ENCODE peak calls at places on chromosomes 6 and 20, in eight cellular contexts. N, H, Y, F, C, Z, S and U are unnamed samples.

GRCh38 chr6:29764422-29765196 is 41.4 kb downstream of the HLA-F start:
- DNase-seq in N (peak), H (no peak), Y (no peak), F (no peak), C (no peak), Z (no peak), S (no peak), U (no peak)

GRCh38 chr6:90544085-90544484 is 42.8 kb downstream of the MAP3K7 start:
- DNase-seq in N (no peak), H (no peak), Y (no peak), F (no peak), C (no peak), Z (no peak), S (no peak), U (no peak)

GRCh38 chr20:7497985-7498384 is 442.3 kb downstream of the HAO1 start:
- DNase-seq in N (peak), H (no peak), Y (no peak), F (no peak), C (no peak), Z (no peak), S (no peak), U (no peak)

GRCh38 chr6:145508107-145508506 is 227.2 kb downstream of the EPM2A start:
- DNase-seq in N (peak), H (no peak), Y (no peak), F (peak), C (no peak), Z (no peak), S (no peak), U (no peak)

GRCh38 chr6:25202505-25202904 is 76.7 kb upstream of the CARMIL1 start:
- DNase-seq in N (peak), H (no peak), Y (peak), F (no peak), C (no peak), Z (no peak), S (no peak), U (no peak)

GRCh38 chr6:72522735-72523141 is 99.1 kb upstream of the KCNQ5 start:
- DNase-seq in N (peak), H (no peak), Y (no peak), F (peak), C (no peak), Z (no peak), S (no peak), U (peak)

GRCh38 chr6:34839696-34840352 is 47.9 kb downstream of the BLTP3A start:
- DNase-seq in N (no peak), H (no peak), Y (peak), F (no peak), C (no peak), Z (no peak), S (no peak), U (no peak)

GRCh38 chr6:125953502-125953875 is 3.1 kb upstream of the HINT3 start:
- DNase-seq in N (peak), H (peak), Y (no peak), F (peak), C (no peak), Z (no peak), S (no peak), U (peak)

GRCh38 chr6:77561768-77562314 is 91.0 kb upstream of the MEI4 start:
- DNase-seq in N (no peak), H (no peak), Y (no peak), F (no peak), C (no peak), Z (no peak), S (no peak), U (no peak)

GRCh38 chr6:110422444-110422822 is 7.1 kb upstream of the DDO start:
- DNase-seq in N (no peak), H (no peak), Y (no peak), F (no peak), C (no peak), Z (no peak), S (no peak), U (no peak)

GRCh38 chr20:36919715-36920333 is 31.7 kb downstream of the SAMHD1 start:
- DNase-seq in N (peak), H (no peak), Y (peak), F (peak), C (no peak), Z (no peak), S (no peak), U (no peak)

GRCh38 chr6:133814235-133814634 is 74.7 kb upstream of the TCF21 start:
- DNase-seq in N (no peak), H (no peak), Y (peak), F (no peak), C (no peak), Z (no peak), S (no peak), U (no peak)

GRCh38 chr6:134826889-134827737 is 122.8 kb downstream of the ALDH8A1 start:
- DNase-seq in N (peak), H (peak), Y (peak), F (no peak), C (no peak), Z (peak), S (peak), U (no peak)

GRCh38 chr20:62516345-62516744 is 40.5 kb upstream of the GATA5 start:
- DNase-seq in N (peak), H (peak), Y (no peak), F (peak), C (no peak), Z (no peak), S (no peak), U (no peak)

GRCh38 chr20:17502105-17502504 is 29.1 kb downstream of the BFSP1 start:
- DNase-seq in N (no peak), H (no peak), Y (no peak), F (peak), C (no peak), Z (no peak), S (no peak), U (no peak)

GRCh38 chr20:49320460-49320859 is 42.6 kb upstream of the ZNFX1 start:
- DNase-seq in N (peak), H (no peak), Y (peak), F (peak), C (no peak), Z (no peak), S (no peak), U (peak)

DNA sequence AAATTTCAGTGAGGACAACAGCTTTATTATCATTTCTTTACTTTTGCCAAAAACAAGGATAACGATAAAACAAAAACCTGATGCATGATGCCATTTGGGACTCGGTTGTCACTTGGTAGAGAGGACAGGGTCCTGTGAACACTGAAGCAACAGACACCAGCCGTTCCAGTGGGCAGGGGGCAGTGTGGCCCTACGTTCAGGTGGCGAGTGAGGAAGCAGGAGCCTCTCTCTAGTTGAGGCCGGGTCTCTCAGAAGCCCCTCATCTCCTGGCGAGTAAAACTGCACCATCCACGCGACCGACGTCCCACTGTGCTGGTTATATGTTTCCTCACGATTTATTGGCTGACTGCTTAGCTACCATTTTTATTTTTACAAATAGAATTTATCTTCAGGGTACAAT is 231.6 kb downstream of the THBS2 start:
- DNase-seq in N (no peak), H (no peak), Y (no peak), F (peak), C (no peak), Z (no peak), S (no peak), U (no peak)
- TF ChIP-seq CTCF in N (no peak), H (no peak), Y (no peak), F (peak), C (no peak), Z (no peak), S (no peak), U (no peak)

DNA sequence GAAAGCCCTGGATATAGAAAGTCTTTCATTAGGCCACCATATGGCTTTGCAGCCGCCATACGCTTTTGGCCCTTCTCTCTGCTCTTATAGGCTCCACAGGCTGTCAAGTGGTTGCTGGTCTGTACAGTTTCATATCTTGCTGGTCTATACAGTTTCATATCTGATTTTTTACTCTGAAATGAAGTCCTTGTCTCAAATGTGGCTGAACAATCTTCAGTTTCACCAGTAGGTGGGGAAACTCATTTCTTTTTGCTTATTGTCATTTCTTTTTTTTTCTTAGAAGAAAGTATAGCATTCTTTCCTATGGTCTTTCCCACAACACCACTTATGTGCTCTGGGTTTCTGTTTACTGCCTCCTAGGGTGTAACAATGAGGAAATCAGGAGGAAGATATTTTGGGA is 771.4 kb upstream of the MMS22L start:
- DNase-seq in N (peak), H (no peak), Y (peak), F (peak), C (no peak), Z (no peak), S (no peak), U (no peak)
- TF ChIP-seq CTCF in N (peak), H (no peak), Y (peak), F (peak), C (peak), Z (no peak), S (no peak), U (peak)

GRCh38 chr20:6169251-6169650 is 46.4 kb upstream of the FERMT1 start:
- DNase-seq in N (peak), H (no peak), Y (peak), F (no peak), C (no peak), Z (no peak), S (no peak), U (no peak)
- TF ChIP-seq CTCF in N (peak), H (no peak), Y (peak), F (peak), C (no peak), Z (no peak), S (no peak), U (no peak)

GRCh38 chr20:44392088-44392775 is 36.7 kb downstream of the HNF4A start:
- DNase-seq in N (no peak), H (no peak), Y (no peak), F (no peak), C (no peak), Z (no peak), S (no peak), U (no peak)

GRCh38 chr20:44390280-44390679 is 34.8 kb downstream of the HNF4A start:
- DNase-seq in N (no peak), H (no peak), Y (no peak), F (no peak), C (no peak), Z (no peak), S (no peak), U (no peak)

GRCh38 chr20:44384423-44385027 is 29.0 kb downstream of the HNF4A start:
- DNase-seq in N (peak), H (peak), Y (peak), F (peak), C (peak), Z (peak), S (peak), U (peak)

GRCh38 chr20:44389871-44390270 is 34.4 kb downstream of the HNF4A start:
- DNase-seq in N (no peak), H (no peak), Y (no peak), F (no peak), C (no peak), Z (no peak), S (no peak), U (no peak)

DNA sequence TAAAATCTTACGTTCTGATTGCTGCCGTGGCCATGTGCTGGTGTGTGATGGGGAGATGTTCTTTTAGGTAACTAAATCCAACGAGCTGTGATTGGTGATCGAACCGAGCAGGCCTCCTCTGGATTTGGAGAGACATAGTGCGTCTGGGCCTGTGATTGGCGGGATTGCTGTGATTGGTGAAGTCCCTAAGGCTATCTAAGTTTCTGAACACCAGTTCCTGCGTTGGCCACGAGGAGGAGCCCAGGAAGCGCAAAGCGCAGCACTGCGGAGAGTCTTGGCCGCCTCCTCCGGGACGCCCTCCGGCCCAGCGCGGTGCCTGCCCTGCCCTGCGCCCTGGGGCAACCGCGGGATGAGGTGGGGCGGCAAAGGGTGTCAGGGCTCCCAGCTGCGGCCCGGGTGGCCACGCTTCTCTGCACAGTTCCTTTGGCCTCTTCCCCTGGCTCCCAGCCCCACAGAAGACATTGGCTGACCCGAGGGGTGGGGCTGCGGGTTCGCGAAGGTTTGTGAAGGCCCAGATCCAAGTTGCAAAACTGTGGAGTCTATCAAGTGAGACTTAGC is 33.0 kb downstream of the HNF4A start:
- DNase-seq in N (peak), H (peak), Y (peak), F (peak), C (peak), Z (no peak), S (peak), U (peak)
- TF ChIP-seq CTCF in N (peak), H (peak), Y (peak), F (peak), C (peak), Z (no peak), S (no peak), U (peak)

GRCh38 chr6:169986848-169987498 is 235.6 kb downstream of the ERMARD start:
- DNase-seq in N (no peak), H (no peak), Y (no peak), F (no peak), C (no peak), Z (no peak), S (no peak), U (peak)
- TF ChIP-seq CTCF in N (no peak), H (no peak), Y (no peak), F (no peak), C (no peak), Z (no peak), S (no peak), U (no peak)

GRCh38 chr6:17098007-17098406 is 3.8 kb upstream of the STMND1 start:
- DNase-seq in N (no peak), H (no peak), Y (no peak), F (no peak), C (no peak), Z (no peak), S (no peak), U (no peak)

GRCh38 chr6:17096657-17097056 is 5.2 kb upstream of the STMND1 start:
- DNase-seq in N (no peak), H (no peak), Y (no peak), F (no peak), C (no peak), Z (no peak), S (no peak), U (no peak)

GRCh38 chr6:17096076-17096475 is 5.8 kb upstream of the STMND1 start:
- DNase-seq in N (no peak), H (no peak), Y (no peak), F (peak), C (no peak), Z (no peak), S (no peak), U (no peak)

GRCh38 chr6:17091122-17091521 is 10.7 kb upstream of the STMND1 start:
- DNase-seq in N (peak), H (no peak), Y (peak), F (peak), C (no peak), Z (no peak), S (no peak), U (no peak)

GRCh38 chr6:17093692-17094091 is 8.2 kb upstream of the STMND1 start:
- DNase-seq in N (peak), H (no peak), Y (no peak), F (peak), C (no peak), Z (no peak), S (no peak), U (peak)
- TF ChIP-seq CTCF in N (peak), H (no peak), Y (peak), F (peak), C (peak), Z (no peak), S (no peak), U (no peak)

GRCh38 chr20:40945189-40945588 is 83.4 kb upstream of the TOP1 start:
- DNase-seq in N (no peak), H (no peak), Y (no peak), F (no peak), C (no peak), Z (no peak), S (no peak), U (no peak)

GRCh38 chr20:40943591-40943990 is 85.0 kb upstream of the TOP1 start:
- DNase-seq in N (no peak), H (no peak), Y (no peak), F (peak), C (no peak), Z (no peak), S (no peak), U (no peak)

GRCh38 chr20:40948352-40949267 is 80.0 kb upstream of the TOP1 start:
- DNase-seq in N (peak), H (no peak), Y (peak), F (no peak), C (no peak), Z (no peak), S (no peak), U (no peak)

GRCh38 chr20:40942775-40943174 is 85.8 kb upstream of the TOP1 start:
- DNase-seq in N (no peak), H (no peak), Y (no peak), F (no peak), C (no peak), Z (no peak), S (no peak), U (no peak)

GRCh38 chr20:40945754-40946451 is 82.7 kb upstream of the TOP1 start:
- DNase-seq in N (peak), H (peak), Y (peak), F (peak), C (peak), Z (no peak), S (peak), U (peak)
- TF ChIP-seq CTCF in N (peak), H (peak), Y (peak), F (peak), C (peak), Z (no peak), S (no peak), U (peak)